ENCODE peak calls at places on chromosomes 13 and 19, in six cellular contexts. One of them, this sample, is unnamed.
A peak's percentile ranks its signal among the peaks of the same experiment; 100 is the strongest.

GRCh38 chr13:46953331-46953730 is 56.5 kb upstream of the HTR2A start:
- DNase-seq in tibial artery: no peak
- DNase-seq in neural progenitor cell: no peak
- DNase-seq in lung: no peak
- DNase-seq in lower lobe of right lung: no peak
- DNase-seq in cardiac muscle cell: no peak
- DNase-seq in this sample: no peak

GRCh38 chr13:91454666-91455065 is 56.2 kb downstream of the GPC5 start:
- DNase-seq in neural progenitor cell: no peak
- DNase-seq in lower lobe of right lung: no peak
- DNase-seq in cardiac muscle cell: no peak
- DNase-seq in lung: no peak
- DNase-seq in tibial artery: no peak
- DNase-seq in this sample: no peak

GRCh38 chr19:47704024-47704423 is 9.2 kb upstream of the EHD2 start:
- DNase-seq in neural progenitor cell: no peak
- DNase-seq in lower lobe of right lung: no peak
- DNase-seq in tibial artery: no peak
- DNase-seq in lung: no peak
- DNase-seq in cardiac muscle cell: peak; percentile 74
- DNase-seq in this sample: no peak

GRCh38 chr19:41426952-41427646 is at the start of gene B3GNT8:
- DNase-seq in lung: peak; percentile 90
- DNase-seq in cardiac muscle cell: peak; percentile 81
- DNase-seq in neural progenitor cell: peak; percentile 95
- DNase-seq in tibial artery: peak; percentile 92
- DNase-seq in lower lobe of right lung: peak; percentile 92
- DNase-seq in this sample: peak; percentile 76

GRCh38 chr19:17394891-17395415 is 957 bp upstream of the CCDC194 start:
- DNase-seq in lower lobe of right lung: peak; percentile 80
- DNase-seq in cardiac muscle cell: peak; percentile 84
- DNase-seq in tibial artery: no peak
- DNase-seq in lung: no peak
- DNase-seq in neural progenitor cell: peak; percentile 72
- DNase-seq in this sample: peak; percentile 76

GRCh38 chr13:20272104-20272503 is 40.0 kb upstream of the GJB6 start:
- DNase-seq in cardiac muscle cell: no peak
- DNase-seq in neural progenitor cell: no peak
- DNase-seq in lower lobe of right lung: no peak
- DNase-seq in tibial artery: no peak
- DNase-seq in lung: no peak
- DNase-seq in this sample: no peak

GRCh38 chr19:31372245-31372781 is 23.1 kb upstream of the TSHZ3 start:
- DNase-seq in lung: no peak
- DNase-seq in cardiac muscle cell: no peak
- DNase-seq in neural progenitor cell: no peak
- DNase-seq in lower lobe of right lung: no peak
- DNase-seq in tibial artery: peak; percentile 10
- DNase-seq in this sample: no peak

GRCh38 chr13:31090921-31091624 is 70.6 kb downstream of the HSPH1 start:
- DNase-seq in tibial artery: no peak
- DNase-seq in lower lobe of right lung: no peak
- DNase-seq in cardiac muscle cell: peak; percentile 53
- DNase-seq in neural progenitor cell: no peak
- DNase-seq in lung: no peak
- DNase-seq in this sample: no peak

GRCh38 chr13:31227870-31228269 is 28.1 kb downstream of the B3GLCT start:
- DNase-seq in lower lobe of right lung: no peak
- DNase-seq in cardiac muscle cell: no peak
- DNase-seq in tibial artery: no peak
- DNase-seq in neural progenitor cell: no peak
- DNase-seq in lung: no peak
- DNase-seq in this sample: no peak

GRCh38 chr13:114131581-114132418 is 623 bp downstream of the RASA3 start:
- DNase-seq in lung: no peak
- DNase-seq in lower lobe of right lung: peak; percentile 62
- DNase-seq in neural progenitor cell: peak; percentile 64
- DNase-seq in tibial artery: no peak
- DNase-seq in cardiac muscle cell: peak; percentile 58
- DNase-seq in this sample: no peak

GRCh38 chr19:16285769-16286564 is 38.7 kb upstream of the KLF2 start:
- DNase-seq in tibial artery: peak; percentile 78
- DNase-seq in neural progenitor cell: peak; percentile 55
- DNase-seq in cardiac muscle cell: peak; percentile 10
- DNase-seq in lower lobe of right lung: peak; percentile 53
- DNase-seq in lung: no peak
- DNase-seq in this sample: no peak

GRCh38 chr13:39577203-39577602 is 25.8 kb downstream of the LHFPL6 start:
- DNase-seq in tibial artery: no peak
- DNase-seq in lower lobe of right lung: no peak
- DNase-seq in neural progenitor cell: no peak
- DNase-seq in lung: no peak
- DNase-seq in cardiac muscle cell: no peak
- DNase-seq in this sample: no peak

GRCh38 chr13:110471833-110472162 is 89.7 kb downstream of the RAB20 start:
- DNase-seq in cardiac muscle cell: peak; percentile 18
- DNase-seq in tibial artery: peak; percentile 78
- DNase-seq in neural progenitor cell: no peak
- DNase-seq in lower lobe of right lung: peak; percentile 68
- DNase-seq in lung: peak; percentile 50
- DNase-seq in this sample: no peak

GRCh38 chr13:109274188-109274821 is 512.1 kb downstream of the IRS2 start:
- DNase-seq in lung: no peak
- DNase-seq in lower lobe of right lung: peak; percentile 52
- DNase-seq in tibial artery: no peak
- DNase-seq in neural progenitor cell: peak; percentile 89
- DNase-seq in cardiac muscle cell: peak; percentile 79
- DNase-seq in this sample: no peak

GRCh38 chr13:28636677-28637317 is 22.1 kb upstream of the POMP start:
- DNase-seq in lower lobe of right lung: peak; percentile 50
- DNase-seq in lung: peak; percentile 58
- DNase-seq in cardiac muscle cell: peak; percentile 80
- DNase-seq in tibial artery: no peak
- DNase-seq in neural progenitor cell: peak; percentile 77
- DNase-seq in this sample: peak; percentile 41

GRCh38 chr13:29170451-29171082 is 350.4 kb downstream of the MTUS2 start:
- DNase-seq in tibial artery: no peak
- DNase-seq in lower lobe of right lung: no peak
- DNase-seq in neural progenitor cell: no peak
- DNase-seq in cardiac muscle cell: no peak
- DNase-seq in lung: no peak
- DNase-seq in this sample: no peak

GRCh38 chr13:19181021-19181620 is 503 bp downstream of the TUBA3C start:
- DNase-seq in lower lobe of right lung: no peak
- DNase-seq in lung: no peak
- DNase-seq in tibial artery: no peak
- DNase-seq in neural progenitor cell: no peak
- DNase-seq in cardiac muscle cell: no peak
- DNase-seq in this sample: no peak
- H3K9me3 ChIP-seq in lower lobe of right lung: no peaks in the 10 kb centered on the region
- H3K9me3 ChIP-seq in lung: no peaks in the 10 kb centered on the region
- H3K9me3 ChIP-seq in tibial artery: peaks cover 10% of the 10 kb centered on the region
- H3K9me3 ChIP-seq in neural progenitor cell: peaks cover 8% of the 10 kb centered on the region
- H3K9me3 ChIP-seq in cardiac muscle cell: no peaks in the 10 kb centered on the region
- H3K9me3 ChIP-seq in this sample: no peaks in the 10 kb centered on the region

GRCh38 chr13:67193979-67194378 is 36.2 kb downstream of the PCDH9 start:
- DNase-seq in lung: no peak
- DNase-seq in neural progenitor cell: no peak
- DNase-seq in lower lobe of right lung: no peak
- DNase-seq in tibial artery: no peak
- DNase-seq in cardiac muscle cell: no peak
- DNase-seq in this sample: no peak
- H3K4me1 ChIP-seq in lung: no peaks in the 10 kb centered on the region
- H3K4me1 ChIP-seq in neural progenitor cell: peaks cover 4% of the 10 kb centered on the region
- H3K4me1 ChIP-seq in lower lobe of right lung: no peaks in the 10 kb centered on the region
- H3K4me1 ChIP-seq in tibial artery: no peaks in the 10 kb centered on the region
- H3K4me1 ChIP-seq in cardiac muscle cell: no peaks in the 10 kb centered on the region
- H3K4me1 ChIP-seq in this sample: no peaks in the 10 kb centered on the region

GRCh38 chr13:97249093-97249787 is 27.1 kb downstream of the MBNL2 start:
- DNase-seq in lower lobe of right lung: no peak
- DNase-seq in neural progenitor cell: no peak
- DNase-seq in cardiac muscle cell: peak; percentile 66
- DNase-seq in lung: no peak
- DNase-seq in tibial artery: no peak
- DNase-seq in this sample: no peak

GRCh38 chr13:97243915-97244820 is 22.0 kb downstream of the MBNL2 start:
- DNase-seq in lung: no peak
- DNase-seq in cardiac muscle cell: no peak
- DNase-seq in tibial artery: no peak
- DNase-seq in lower lobe of right lung: no peak
- DNase-seq in neural progenitor cell: no peak
- DNase-seq in this sample: no peak

GRCh38 chr13:97248243-97248642 is 26.1 kb downstream of the MBNL2 start:
- DNase-seq in cardiac muscle cell: no peak
- DNase-seq in tibial artery: no peak
- DNase-seq in neural progenitor cell: no peak
- DNase-seq in lung: no peak
- DNase-seq in lower lobe of right lung: no peak
- DNase-seq in this sample: no peak

GRCh38 chr13:97245011-97245410 is 22.9 kb downstream of the MBNL2 start:
- DNase-seq in tibial artery: no peak
- DNase-seq in lung: no peak
- DNase-seq in neural progenitor cell: no peak
- DNase-seq in lower lobe of right lung: no peak
- DNase-seq in cardiac muscle cell: no peak
- DNase-seq in this sample: no peak

DNA sequence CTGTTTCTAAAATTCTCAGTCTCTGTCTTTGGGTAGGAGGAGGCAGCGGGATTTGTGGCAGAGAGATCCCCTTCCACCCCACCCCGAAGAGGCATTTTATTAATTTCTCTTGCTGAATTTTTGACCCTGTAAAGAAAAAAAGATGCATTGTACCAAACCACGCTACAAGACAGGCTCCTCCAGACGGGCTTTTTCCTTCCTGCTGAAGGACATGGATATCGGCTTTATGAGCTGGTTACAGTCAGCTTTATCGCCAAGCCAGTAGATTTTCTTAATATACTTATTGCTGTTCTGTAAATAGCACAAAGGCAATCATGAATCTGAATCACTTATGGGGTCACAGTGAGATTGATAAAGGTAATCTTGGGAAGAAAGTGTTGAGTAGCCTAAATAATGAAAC is 24.5 kb downstream of the MBNL2 start:
- DNase-seq in neural progenitor cell: no peak
- DNase-seq in cardiac muscle cell: no peak
- DNase-seq in lung: no peak
- DNase-seq in lower lobe of right lung: no peak
- DNase-seq in tibial artery: no peak
- DNase-seq in this sample: no peak
- H3K4me3 ChIP-seq in neural progenitor cell: no peak overlapping the region
- H3K4me3 ChIP-seq in cardiac muscle cell: no peak overlapping the region
- H3K4me3 ChIP-seq in lung: no peak overlapping the region
- H3K4me3 ChIP-seq in lower lobe of right lung: no peak overlapping the region
- H3K4me3 ChIP-seq in tibial artery: peak overlapping the region; percentile 11
- H3K4me3 ChIP-seq in this sample: no peak overlapping the region

GRCh38 chr13:43305416-43305815 is 282.0 kb downstream of the DNAJC15 start:
- DNase-seq in lung: no peak
- DNase-seq in lower lobe of right lung: no peak
- DNase-seq in neural progenitor cell: no peak
- DNase-seq in cardiac muscle cell: no peak
- DNase-seq in tibial artery: no peak
- DNase-seq in this sample: no peak
- H3K9me3 ChIP-seq in lung: no peaks in the 10 kb centered on the region
- H3K9me3 ChIP-seq in lower lobe of right lung: no peaks in the 10 kb centered on the region
- H3K9me3 ChIP-seq in neural progenitor cell: no peaks in the 10 kb centered on the region
- H3K9me3 ChIP-seq in cardiac muscle cell: no peaks in the 10 kb centered on the region
- H3K9me3 ChIP-seq in tibial artery: no peaks in the 10 kb centered on the region
- H3K9me3 ChIP-seq in this sample: no peaks in the 10 kb centered on the region

GRCh38 chr19:15280915-15281683 is 48.9 kb upstream of the EPHX3 start:
- DNase-seq in neural progenitor cell: peak; percentile 96
- DNase-seq in tibial artery: peak; percentile 92
- DNase-seq in lower lobe of right lung: peak; percentile 80
- DNase-seq in cardiac muscle cell: peak; percentile 91
- DNase-seq in lung: peak; percentile 77
- DNase-seq in this sample: peak; percentile 81
- H3K4me1 ChIP-seq in neural progenitor cell: peaks cover 52% of the 10 kb centered on the region
- H3K4me1 ChIP-seq in tibial artery: peaks cover 96% of the 10 kb centered on the region
- H3K4me1 ChIP-seq in lower lobe of right lung: peaks cover 100% of the 10 kb centered on the region
- H3K4me1 ChIP-seq in cardiac muscle cell: peaks cover 65% of the 10 kb centered on the region
- H3K4me1 ChIP-seq in lung: peaks cover 59% of the 10 kb centered on the region
- H3K4me1 ChIP-seq in this sample: peaks cover 63% of the 10 kb centered on the region

DNA sequence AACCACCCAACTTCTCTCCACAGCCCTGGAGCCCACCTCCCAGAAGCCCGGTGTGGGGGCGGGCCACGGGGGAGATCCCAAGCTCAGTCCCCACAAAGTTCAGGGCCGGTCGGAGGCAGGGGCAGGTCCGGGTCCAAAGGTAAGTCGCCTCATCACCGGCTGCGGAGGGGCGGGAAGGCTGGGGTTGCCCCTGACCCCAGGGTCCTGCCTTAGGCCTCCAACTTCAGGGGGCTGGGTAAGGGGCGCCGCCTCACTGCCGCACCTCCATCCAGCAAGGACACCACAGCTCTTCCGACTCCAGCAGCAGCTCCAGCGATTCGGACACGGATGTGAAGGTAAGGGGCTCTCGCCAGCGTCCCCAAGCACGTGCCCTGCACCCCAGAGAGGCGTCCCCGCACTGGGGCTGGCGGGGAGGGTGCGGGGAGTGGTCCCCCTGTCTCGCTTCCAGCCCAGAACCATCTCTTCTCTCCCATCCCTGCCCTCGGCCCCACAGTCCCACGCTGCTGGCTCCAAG is 358 bp downstream of the C19orf33 start:
- DNase-seq in cardiac muscle cell: no peak
- DNase-seq in lung: no peak
- DNase-seq in tibial artery: no peak
- DNase-seq in neural progenitor cell: no peak
- DNase-seq in lower lobe of right lung: no peak
- DNase-seq in this sample: no peak
- H3K4me3 ChIP-seq in cardiac muscle cell: no peak overlapping the region
- H3K4me3 ChIP-seq in lung: peak overlapping the region; percentile 25
- H3K4me3 ChIP-seq in tibial artery: no peak overlapping the region
- H3K4me3 ChIP-seq in neural progenitor cell: peak overlapping the region; percentile 26
- H3K4me3 ChIP-seq in lower lobe of right lung: peak overlapping the region; percentile 53
- H3K4me3 ChIP-seq in this sample: no peak overlapping the region

DNA sequence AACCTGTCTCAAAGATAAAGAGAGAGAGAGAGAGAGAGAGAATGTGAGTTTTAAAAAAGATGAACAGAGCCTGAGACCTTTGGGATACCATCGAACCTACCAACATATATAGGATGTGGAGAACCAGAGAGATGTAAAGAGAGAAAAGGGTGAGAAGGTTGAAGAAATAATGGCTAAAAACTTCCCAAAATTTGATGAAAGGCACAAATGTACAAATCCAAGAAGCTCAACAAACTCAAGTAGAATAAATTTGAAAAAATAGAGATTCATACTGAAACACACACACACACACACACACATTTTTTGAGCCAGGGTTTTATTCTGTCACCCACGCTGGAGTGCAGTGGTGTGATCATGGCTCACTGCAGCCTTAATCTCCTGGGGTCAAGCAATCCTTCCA is 16.3 kb downstream of the ZNF558 start:
- DNase-seq in tibial artery: no peak
- DNase-seq in lower lobe of right lung: no peak
- DNase-seq in lung: no peak
- DNase-seq in cardiac muscle cell: no peak
- DNase-seq in neural progenitor cell: no peak
- DNase-seq in this sample: no peak
- H3K9me3 ChIP-seq in tibial artery: peaks cover 90% of the 10 kb centered on the region
- H3K9me3 ChIP-seq in lower lobe of right lung: peaks cover 97% of the 10 kb centered on the region
- H3K9me3 ChIP-seq in lung: peaks cover 50% of the 10 kb centered on the region
- H3K9me3 ChIP-seq in cardiac muscle cell: peaks cover 3% of the 10 kb centered on the region
- H3K9me3 ChIP-seq in neural progenitor cell: peaks cover 64% of the 10 kb centered on the region
- H3K9me3 ChIP-seq in this sample: peaks cover 74% of the 10 kb centered on the region

This sample was measured in ovary.